ENCODE peak calls at places on chromosomes 3 and 15, in nine cellular contexts. Y is tibial nerve, H is astrocyte of the spinal cord, P is endothelial cell, T is choroid plexus epithelial cell, N is coronary artery, W is A549, V is WERI-Rb-1, S is omental fat pad. C is an unnamed sample.

GRCh38 chr3:69084326-69084667 is 440 bp upstream of the ARL6IP5 start:
- DNase-seq in V (no peak), T (peak; percentile 78), H (peak; percentile 86), P (no peak), N (no peak), W (peak; percentile 10), Y (no peak), S (no peak), C (no peak)

GRCh38 chr15:38612159-38612863 is 47.7 kb upstream of the RASGRP1 start:
- DNase-seq in V (no peak), Y (no peak), S (no peak), W (no peak), H (no peak), N (no peak), P (no peak), T (no peak), C (no peak)

GRCh38 chr3:133527306-133527705 is 46.2 kb upstream of the CDV3 start:
- DNase-seq in N (no peak), S (no peak), T (peak; percentile 3), Y (no peak), H (no peak), W (no peak), P (no peak), V (no peak), C (no peak)

GRCh38 chr3:151432624-151433372 is 28.1 kb downstream of the IGSF10 start:
- DNase-seq in S (no peak), T (no peak), P (no peak), Y (no peak), V (no peak), W (no peak), N (no peak), H (no peak), C (no peak)

GRCh38 chr3:126245811-126246727 is 65.7 kb upstream of the ALDH1L1 start:
- DNase-seq in N (no peak), T (peak; percentile 84), H (peak; percentile 63), S (no peak), Y (peak; percentile 70), P (peak; percentile 60), W (peak; percentile 33), V (peak; percentile 59), C (no peak)

GRCh38 chr3:179373938-179374337 is 26.4 kb downstream of the MFN1 start:
- DNase-seq in N (no peak), S (no peak), H (no peak), Y (no peak), W (no peak), P (no peak), T (no peak), V (no peak), C (no peak)

GRCh38 chr3:124888482-124889441 is 1.6 kb upstream of the ITGB5 start:
- DNase-seq in W (no peak), T (no peak), H (no peak), S (no peak), Y (no peak), V (no peak), P (no peak), N (no peak), C (no peak)

GRCh38 chr3:124964432-124964831 is 29.9 kb upstream of the MUC13 start:
- DNase-seq in V (no peak), S (no peak), N (no peak), P (no peak), H (peak; percentile 79), W (no peak), T (peak; percentile 83), Y (no peak), C (no peak)

GRCh38 chr15:66046751-66047150 is 177.5 kb downstream of the RAB11A start:
- DNase-seq in S (no peak), P (no peak), Y (no peak), H (no peak), T (no peak), N (no peak), W (no peak), V (peak; percentile 52), C (no peak)

DNA sequence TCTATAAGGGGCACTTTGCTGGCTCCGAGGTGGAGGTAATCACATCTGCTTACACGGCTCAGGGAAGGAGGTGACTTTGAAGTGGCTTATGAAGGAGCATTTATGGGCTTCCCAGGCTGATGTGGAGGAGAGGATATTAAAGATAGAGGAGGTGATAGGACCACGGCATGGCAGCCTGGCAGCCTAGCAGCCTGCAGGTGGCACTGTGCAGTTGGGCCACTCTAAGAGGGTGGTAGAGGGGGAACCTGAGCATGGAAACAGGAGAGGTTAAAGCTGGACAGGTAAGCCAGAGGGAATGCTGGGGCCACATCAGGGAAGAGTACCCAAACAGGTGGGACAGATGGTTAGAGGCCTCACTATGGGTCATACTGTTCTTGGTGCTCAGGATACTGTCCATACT is 375.0 kb downstream of the WDR72 start:
- DNase-seq in W (no peak), N (no peak), S (no peak), H (no peak), Y (no peak), T (no peak), P (peak; percentile 14), V (peak; percentile 44), C (no peak)
- TF ChIP-seq CTCF in W (peak; percentile 46), N (no peak), S (no peak), H (peak; percentile 21), Y (no peak), T (no peak), P (no peak), V (peak; percentile 67), C (peak; percentile 36)

GRCh38 chr3:148077951-148078350 is 619.8 kb upstream of the AGTR1 start:
- DNase-seq in W (no peak), N (no peak), T (no peak), H (no peak), V (no peak), Y (no peak), S (no peak), P (no peak), C (no peak)

GRCh38 chr3:148078659-148079058 is 619.0 kb upstream of the AGTR1 start:
- DNase-seq in P (no peak), N (no peak), H (no peak), W (no peak), T (peak; percentile 44), S (no peak), V (no peak), Y (no peak), C (no peak)

GRCh38 chr3:148075829-148076716 is 621.6 kb upstream of the AGTR1 start:
- DNase-seq in N (no peak), W (peak; percentile 6), S (no peak), V (peak; percentile 24), Y (no peak), T (peak; percentile 92), P (peak; percentile 13), H (peak; percentile 85), C (no peak)

GRCh38 chr3:148079370-148079769 is 618.3 kb upstream of the AGTR1 start:
- DNase-seq in V (no peak), Y (no peak), H (peak; percentile 69), W (no peak), S (no peak), T (peak; percentile 66), N (no peak), P (no peak), C (no peak)

DNA sequence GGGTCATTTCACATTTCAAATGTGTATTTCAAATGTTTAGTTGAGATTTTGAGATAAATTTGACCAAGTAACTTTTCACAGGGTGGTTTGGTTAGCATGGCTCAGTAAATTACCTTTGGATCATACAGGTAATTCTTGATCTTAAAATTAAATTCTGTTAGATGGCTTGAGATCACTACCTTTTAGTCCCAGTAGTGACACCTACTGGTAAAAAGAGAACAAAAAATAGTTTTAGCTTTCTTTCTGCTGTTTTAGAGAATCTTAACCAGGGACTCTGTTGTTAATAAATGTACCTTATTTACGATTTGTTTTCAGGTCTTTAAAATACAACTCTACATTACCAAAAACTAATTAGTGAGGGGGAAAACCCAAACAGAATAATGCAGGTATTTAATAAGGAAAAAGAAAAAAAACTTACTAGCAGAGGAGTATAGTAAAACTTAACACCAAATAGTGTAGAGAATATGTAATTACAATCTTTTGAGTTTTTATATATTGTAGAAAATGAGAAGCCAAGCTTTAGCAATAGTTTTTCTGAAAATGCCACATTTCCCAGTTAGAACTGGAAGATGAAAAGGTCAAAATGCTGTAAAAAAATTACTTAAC is 620.3 kb upstream of the AGTR1 start:
- DNase-seq in P (no peak), T (peak; percentile 69), S (no peak), N (no peak), W (peak; percentile 11), V (no peak), Y (no peak), H (peak; percentile 70), C (no peak)
- TF ChIP-seq CTCF in P (peak; percentile 63), T (peak; percentile 52), S (no peak), N (no peak), W (peak; percentile 63), V (peak; percentile 30), Y (no peak), H (peak; percentile 56), C (peak; percentile 82)

GRCh38 chr3:105516972-105517371 is 150.3 kb downstream of the ALCAM start:
- DNase-seq in Y (no peak), T (no peak), P (peak; percentile 20), V (no peak), H (no peak), W (no peak), N (no peak), S (no peak), C (no peak)
- TF ChIP-seq CTCF in Y (no peak), T (peak; percentile 28), P (peak; percentile 25), V (no peak), H (peak; percentile 40), W (no peak), N (no peak), S (no peak), C (peak; percentile 20)

DNA sequence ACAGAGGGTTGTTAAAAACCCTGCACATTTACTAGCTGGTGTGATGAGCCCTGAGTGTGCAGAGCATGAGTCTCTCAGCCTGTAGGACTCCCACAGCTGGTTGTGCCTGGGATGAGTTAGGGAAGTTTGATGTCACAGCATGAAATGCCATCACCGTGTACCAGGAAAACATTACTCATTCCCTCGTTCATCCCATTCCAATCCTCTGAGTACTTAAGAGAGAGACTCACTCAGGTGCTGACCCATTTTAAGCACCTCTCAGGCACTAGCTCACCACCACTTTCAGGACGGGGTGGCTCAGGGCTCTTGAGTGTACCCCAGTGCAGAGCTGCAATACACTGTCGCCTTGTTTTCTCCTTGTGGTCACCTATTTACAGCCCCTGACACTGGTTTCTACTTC is 18.7 kb downstream of the MGLL start:
- DNase-seq in T (peak; percentile 88), H (peak; percentile 90), V (no peak), S (no peak), N (no peak), P (no peak), W (peak; percentile 78), Y (no peak), C (no peak)
- TF ChIP-seq CTCF in T (no peak), H (no peak), V (no peak), S (no peak), N (no peak), P (no peak), W (no peak), Y (no peak), C (no peak)

DNA sequence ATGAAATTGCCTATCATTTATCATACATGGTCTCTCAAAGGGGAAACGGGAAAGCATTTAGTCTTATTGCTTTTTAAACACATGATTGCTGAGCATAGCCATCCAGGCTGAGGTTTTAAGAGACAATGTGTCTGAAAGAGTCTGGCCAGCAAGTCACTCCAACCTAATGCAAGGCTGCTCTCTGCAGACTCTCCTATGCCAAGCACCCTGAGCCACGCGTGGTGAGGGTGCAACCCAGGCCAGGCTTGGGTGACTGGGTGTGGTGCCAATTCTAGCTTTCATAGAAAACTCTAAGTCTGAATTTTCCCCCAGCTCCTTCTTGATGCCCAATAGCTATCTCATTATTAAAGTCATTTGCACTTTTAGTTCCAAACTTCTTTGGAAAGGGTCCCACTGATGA is 200.3 kb downstream of the RPLP1 start:
- DNase-seq in T (no peak), P (no peak), N (peak; percentile 60), S (no peak), Y (no peak), W (no peak), V (no peak), H (no peak), C (peak; percentile 48)
- TF ChIP-seq CTCF in T (no peak), P (no peak), N (peak; percentile 25), S (no peak), Y (peak; percentile 5), W (no peak), V (no peak), H (no peak), C (no peak)

C was measured in type B pancreatic cell.